ENCODE peak calls at places on chromosomes 16 and 17, in eight cellular contexts. C, A, J, U, M, I, G and D are unnamed samples.

GRCh38 chr16:4339909-4340308 is 11.2 kb downstream of the PAM16 start:
- DNase-seq in C (no peak), U (no peak), J (no peak), G (peak), M (peak), A (no peak), I (no peak), D (peak)

GRCh38 chr17:9363440-9364350 is 211.9 kb downstream of the STX8 start:
- DNase-seq in I (no peak), C (no peak), M (peak), G (peak), A (no peak), U (no peak), J (no peak), D (no peak)

GRCh38 chr17:28532063-28532960 is 20.1 kb downstream of the UNC119 start:
- DNase-seq in C (no peak), U (no peak), G (no peak), A (no peak), M (no peak), J (no peak), I (no peak), D (no peak)

GRCh38 chr17:39934324-39934723 is 6.8 kb downstream of the LRRC3C start:
- DNase-seq in M (no peak), C (no peak), U (no peak), A (no peak), I (no peak), J (no peak), G (no peak), D (no peak)

GRCh38 chr16:88299751-88300462 is 82.9 kb upstream of the ZNF469 start:
- DNase-seq in M (no peak), J (no peak), A (no peak), G (no peak), U (no peak), I (no peak), C (no peak), D (peak)

GRCh38 chr16:21028728-21029127 is 121.9 kb downstream of the DNAH3 start:
- DNase-seq in C (no peak), I (no peak), A (no peak), U (no peak), G (no peak), M (peak), J (no peak), D (no peak)

GRCh38 chr17:5580367-5580766 is 3.9 kb downstream of the NLRP1 start:
- DNase-seq in G (no peak), M (peak), U (no peak), A (no peak), C (no peak), J (no peak), I (no peak), D (no peak)

GRCh38 chr17:18371455-18371854 is 6.1 kb upstream of the EVPLL start:
- DNase-seq in J (no peak), A (no peak), M (no peak), C (no peak), U (no peak), I (peak), G (no peak), D (no peak)

GRCh38 chr16:89319883-89320716 is 102.6 kb downstream of the ZNF778 start:
- DNase-seq in C (no peak), J (peak), U (peak), I (peak), M (peak), G (peak), A (no peak), D (peak)